ENCODE peak calls at places on chromosomes 7 and 10, in seven cellular contexts. One of them, this sample, is unnamed.

GRCh38 chr10:7696545-7696944 is 6.6 kb upstream of the ITIH2 start:
- DNase-seq in AG10803: no peak
- DNase-seq in fibroblast of the aortic adventitia: peak; percentile 56
- DNase-seq in lower leg skin: no peak
- DNase-seq in DND-41: no peak
- DNase-seq in spleen: no peak
- DNase-seq in CD8-positive, alpha-beta T cell: no peak
- DNase-seq in this sample: no peak

GRCh38 chr10:29140151-29140550 is 148.7 kb upstream of the LYZL1 start:
- DNase-seq in AG10803: no peak
- DNase-seq in fibroblast of the aortic adventitia: no peak
- DNase-seq in lower leg skin: no peak
- DNase-seq in DND-41: no peak
- DNase-seq in spleen: no peak
- DNase-seq in CD8-positive, alpha-beta T cell: no peak
- DNase-seq in this sample: no peak

GRCh38 chr7:8157296-8157695 is 104.7 kb downstream of the ICA1 start:
- DNase-seq in AG10803: no peak
- DNase-seq in fibroblast of the aortic adventitia: no peak
- DNase-seq in lower leg skin: no peak
- DNase-seq in DND-41: no peak
- DNase-seq in spleen: no peak
- DNase-seq in CD8-positive, alpha-beta T cell: no peak
- DNase-seq in this sample: no peak

GRCh38 chr10:84317174-84317573 is 11.2 kb upstream of the CCSER2 start:
- DNase-seq in AG10803: no peak
- DNase-seq in fibroblast of the aortic adventitia: no peak
- DNase-seq in lower leg skin: no peak
- DNase-seq in DND-41: no peak
- DNase-seq in spleen: no peak
- DNase-seq in CD8-positive, alpha-beta T cell: no peak
- DNase-seq in this sample: no peak

GRCh38 chr7:156515911-156516790 is 124.4 kb upstream of the RNF32 start:
- DNase-seq in AG10803: no peak
- DNase-seq in fibroblast of the aortic adventitia: no peak
- DNase-seq in lower leg skin: no peak
- DNase-seq in DND-41: no peak
- DNase-seq in spleen: no peak
- DNase-seq in CD8-positive, alpha-beta T cell: no peak
- DNase-seq in this sample: no peak

GRCh38 chr7:101104799-101105198 is 19.5 kb downstream of the TRIM56 start:
- DNase-seq in AG10803: no peak
- DNase-seq in fibroblast of the aortic adventitia: no peak
- DNase-seq in lower leg skin: no peak
- DNase-seq in DND-41: no peak
- DNase-seq in spleen: no peak
- DNase-seq in CD8-positive, alpha-beta T cell: no peak
- DNase-seq in this sample: no peak

GRCh38 chr10:46230615-46231014 is 56.2 kb upstream of the ANTXRL start:
- DNase-seq in AG10803: no peak
- DNase-seq in fibroblast of the aortic adventitia: no peak
- DNase-seq in lower leg skin: no peak
- DNase-seq in DND-41: no peak
- DNase-seq in spleen: no peak
- DNase-seq in CD8-positive, alpha-beta T cell: no peak
- DNase-seq in this sample: no peak

GRCh38 chr7:50213622-50214017 is 90.9 kb upstream of the IKZF1 start:
- DNase-seq in AG10803: no peak
- DNase-seq in fibroblast of the aortic adventitia: no peak
- DNase-seq in lower leg skin: no peak
- DNase-seq in DND-41: no peak
- DNase-seq in spleen: no peak
- DNase-seq in CD8-positive, alpha-beta T cell: no peak
- DNase-seq in this sample: no peak

GRCh38 chr10:94423627-94424026 is 21.3 kb downstream of the TBC1D12 start:
- DNase-seq in AG10803: peak; percentile 51
- DNase-seq in fibroblast of the aortic adventitia: peak; percentile 50
- DNase-seq in lower leg skin: no peak
- DNase-seq in DND-41: no peak
- DNase-seq in spleen: no peak
- DNase-seq in CD8-positive, alpha-beta T cell: no peak
- DNase-seq in this sample: no peak

GRCh38 chr10:43596546-43596945 is 9.7 kb upstream of the ZNF485 start:
- DNase-seq in AG10803: no peak
- DNase-seq in fibroblast of the aortic adventitia: no peak
- DNase-seq in lower leg skin: no peak
- DNase-seq in DND-41: no peak
- DNase-seq in spleen: no peak
- DNase-seq in CD8-positive, alpha-beta T cell: no peak
- DNase-seq in this sample: no peak

GRCh38 chr7:11707606-11708193 is 124.3 kb downstream of the THSD7A start:
- DNase-seq in AG10803: no peak
- DNase-seq in fibroblast of the aortic adventitia: peak; percentile 9
- DNase-seq in lower leg skin: no peak
- DNase-seq in DND-41: no peak
- DNase-seq in spleen: no peak
- DNase-seq in CD8-positive, alpha-beta T cell: no peak
- DNase-seq in this sample: no peak

GRCh38 chr10:133454204-133454893 is 604 bp downstream of the SCART1 start:
- DNase-seq in AG10803: no peak
- DNase-seq in fibroblast of the aortic adventitia: no peak
- DNase-seq in lower leg skin: peak; percentile 75
- DNase-seq in DND-41: no peak
- DNase-seq in spleen: no peak
- DNase-seq in CD8-positive, alpha-beta T cell: no peak
- DNase-seq in this sample: no peak

GRCh38 chr10:49297818-49298665 is 928 bp upstream of the C10orf71 start:
- DNase-seq in AG10803: no peak
- DNase-seq in fibroblast of the aortic adventitia: no peak
- DNase-seq in lower leg skin: no peak
- DNase-seq in DND-41: no peak
- DNase-seq in spleen: no peak
- DNase-seq in CD8-positive, alpha-beta T cell: no peak
- DNase-seq in this sample: no peak

GRCh38 chr7:55019329-55019690 is 493 bp downstream of the EGFR start:
- DNase-seq in AG10803: no peak
- DNase-seq in fibroblast of the aortic adventitia: no peak
- DNase-seq in lower leg skin: peak; percentile 95
- DNase-seq in DND-41: no peak
- DNase-seq in spleen: no peak
- DNase-seq in CD8-positive, alpha-beta T cell: no peak
- DNase-seq in this sample: no peak

GRCh38 chr7:44116789-44117666 is 6.3 kb downstream of the POLD2 start:
- DNase-seq in AG10803: no peak
- DNase-seq in fibroblast of the aortic adventitia: no peak
- DNase-seq in lower leg skin: no peak
- DNase-seq in DND-41: peak; percentile 10
- DNase-seq in spleen: peak; percentile 71
- DNase-seq in CD8-positive, alpha-beta T cell: no peak
- DNase-seq in this sample: no peak

GRCh38 chr10:91856637-91857036 is 52.6 kb downstream of the FGFBP3 start:
- DNase-seq in AG10803: no peak
- DNase-seq in fibroblast of the aortic adventitia: peak; percentile 18
- DNase-seq in lower leg skin: no peak
- DNase-seq in DND-41: no peak
- DNase-seq in spleen: no peak
- DNase-seq in CD8-positive, alpha-beta T cell: no peak
- DNase-seq in this sample: no peak

GRCh38 chr7:79176859-79177477 is 276.5 kb downstream of the MAGI2 start:
- DNase-seq in AG10803: peak; percentile 55
- DNase-seq in fibroblast of the aortic adventitia: peak; percentile 72
- DNase-seq in lower leg skin: no peak
- DNase-seq in DND-41: no peak
- DNase-seq in spleen: no peak
- DNase-seq in CD8-positive, alpha-beta T cell: no peak
- DNase-seq in this sample: no peak

GRCh38 chr7:47361746-47362215 is 220.1 kb downstream of the TNS3 start:
- DNase-seq in AG10803: peak; percentile 86
- DNase-seq in fibroblast of the aortic adventitia: peak; percentile 97
- DNase-seq in lower leg skin: peak; percentile 83
- DNase-seq in DND-41: no peak
- DNase-seq in spleen: peak; percentile 18
- DNase-seq in CD8-positive, alpha-beta T cell: no peak
- DNase-seq in this sample: no peak

GRCh38 chr10:22601618-22602017 is 112.8 kb downstream of the PIP4K2A start:
- DNase-seq in AG10803: no peak
- DNase-seq in fibroblast of the aortic adventitia: no peak
- DNase-seq in lower leg skin: no peak
- DNase-seq in DND-41: no peak
- DNase-seq in spleen: no peak
- DNase-seq in CD8-positive, alpha-beta T cell: no peak
- DNase-seq in this sample: no peak

GRCh38 chr10:128839701-128840100 is 627.3 kb upstream of the MGMT start:
- DNase-seq in AG10803: no peak
- DNase-seq in fibroblast of the aortic adventitia: no peak
- DNase-seq in lower leg skin: no peak
- DNase-seq in DND-41: no peak
- DNase-seq in spleen: no peak
- DNase-seq in CD8-positive, alpha-beta T cell: no peak
- DNase-seq in this sample: no peak

GRCh38 chr7:152050547-152050971 is 25.1 kb downstream of the GALNT11 start:
- DNase-seq in AG10803: peak; percentile 72
- DNase-seq in fibroblast of the aortic adventitia: peak; percentile 77
- DNase-seq in lower leg skin: no peak
- DNase-seq in DND-41: no peak
- DNase-seq in spleen: no peak
- DNase-seq in CD8-positive, alpha-beta T cell: no peak
- DNase-seq in this sample: no peak

GRCh38 chr10:110497438-110498086 is at the start of gene DUSP5:
- DNase-seq in AG10803: peak; percentile 93
- DNase-seq in fibroblast of the aortic adventitia: peak; percentile 94
- DNase-seq in lower leg skin: peak; percentile 99
- DNase-seq in DND-41: peak; percentile 93
- DNase-seq in spleen: peak; percentile 98
- DNase-seq in CD8-positive, alpha-beta T cell: peak; percentile 93
- DNase-seq in this sample: peak; percentile 92

GRCh38 chr10:110496553-110497437 is 912 bp upstream of the DUSP5 start:
- DNase-seq in AG10803: no peak
- DNase-seq in fibroblast of the aortic adventitia: no peak
- DNase-seq in lower leg skin: peak; percentile 85
- DNase-seq in DND-41: no peak
- DNase-seq in spleen: peak; percentile 74
- DNase-seq in CD8-positive, alpha-beta T cell: no peak
- DNase-seq in this sample: no peak

GRCh38 chr10:110499796-110500514 is 2.2 kb downstream of the DUSP5 start:
- DNase-seq in AG10803: peak; percentile 38
- DNase-seq in fibroblast of the aortic adventitia: no peak
- DNase-seq in lower leg skin: no peak
- DNase-seq in DND-41: no peak
- DNase-seq in spleen: no peak
- DNase-seq in CD8-positive, alpha-beta T cell: no peak
- DNase-seq in this sample: no peak

GRCh38 chr10:110498982-110499795 is 1.5 kb downstream of the DUSP5 start:
- DNase-seq in AG10803: peak; percentile 72
- DNase-seq in fibroblast of the aortic adventitia: peak; percentile 70
- DNase-seq in lower leg skin: peak; percentile 87
- DNase-seq in DND-41: no peak
- DNase-seq in spleen: peak; percentile 78
- DNase-seq in CD8-positive, alpha-beta T cell: peak; percentile 38
- DNase-seq in this sample: no peak

GRCh38 chr10:110498087-110498981 is 627 bp downstream of the DUSP5 start:
- DNase-seq in AG10803: peak; percentile 70
- DNase-seq in fibroblast of the aortic adventitia: peak; percentile 59
- DNase-seq in lower leg skin: peak; percentile 90
- DNase-seq in DND-41: peak; percentile 62
- DNase-seq in spleen: peak; percentile 93
- DNase-seq in CD8-positive, alpha-beta T cell: peak; percentile 56
- DNase-seq in this sample: peak; percentile 26
- TF ChIP-seq CTCF in AG10803: no peak
- TF ChIP-seq CTCF in fibroblast of the aortic adventitia: no peak
- TF ChIP-seq CTCF in lower leg skin: no peak
- TF ChIP-seq CTCF in DND-41: no peak
- TF ChIP-seq CTCF in spleen: no peak
- TF ChIP-seq CTCF in CD8-positive, alpha-beta T cell: no peak
- TF ChIP-seq CTCF in this sample: no peak

GRCh38 chr10:100100651-100101525 is 19.2 kb upstream of the CPN1 start:
- DNase-seq in AG10803: peak; percentile 7
- DNase-seq in fibroblast of the aortic adventitia: peak; percentile 35
- DNase-seq in lower leg skin: no peak
- DNase-seq in DND-41: no peak
- DNase-seq in spleen: no peak
- DNase-seq in CD8-positive, alpha-beta T cell: no peak
- DNase-seq in this sample: no peak
- TF ChIP-seq CTCF in AG10803: peak; percentile 32
- TF ChIP-seq CTCF in fibroblast of the aortic adventitia: peak; percentile 28
- TF ChIP-seq CTCF in lower leg skin: no peak
- TF ChIP-seq CTCF in DND-41: no peak
- TF ChIP-seq CTCF in spleen: no peak
- TF ChIP-seq CTCF in CD8-positive, alpha-beta T cell: no peak
- TF ChIP-seq CTCF in this sample: peak; percentile 30

GRCh38 chr7:15555385-15555859 is 6.4 kb downstream of the AGMO start:
- DNase-seq in AG10803: peak; percentile 36
- DNase-seq in fibroblast of the aortic adventitia: peak; percentile 46
- DNase-seq in lower leg skin: no peak
- DNase-seq in DND-41: no peak
- DNase-seq in spleen: no peak
- DNase-seq in CD8-positive, alpha-beta T cell: no peak
- DNase-seq in this sample: no peak
- TF ChIP-seq CTCF in AG10803: peak; percentile 46
- TF ChIP-seq CTCF in fibroblast of the aortic adventitia: peak; percentile 44
- TF ChIP-seq CTCF in lower leg skin: no peak
- TF ChIP-seq CTCF in DND-41: no peak
- TF ChIP-seq CTCF in spleen: no peak
- TF ChIP-seq CTCF in CD8-positive, alpha-beta T cell: no peak
- TF ChIP-seq CTCF in this sample: no peak

DNA sequence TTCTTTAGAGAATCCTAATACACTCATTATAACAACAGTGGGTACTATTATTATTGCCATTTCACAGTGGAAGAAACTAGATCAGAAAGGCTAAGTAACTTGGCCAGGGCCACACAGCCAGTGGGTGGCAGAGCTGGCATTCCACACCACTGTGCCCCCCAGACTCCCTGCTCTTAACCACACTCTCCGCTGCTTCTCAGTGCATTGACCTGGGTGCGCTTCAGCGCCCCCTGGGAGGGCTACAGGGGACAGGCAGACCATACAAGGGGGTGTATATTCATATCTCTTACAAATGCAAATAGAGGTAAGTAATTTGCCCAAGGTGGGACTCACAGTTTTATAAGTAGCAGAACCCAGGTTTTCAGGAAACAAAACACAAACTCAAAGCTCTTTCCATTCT is 77.0 kb upstream of the NMT2 start:
- DNase-seq in AG10803: no peak
- DNase-seq in fibroblast of the aortic adventitia: peak; percentile 12
- DNase-seq in lower leg skin: no peak
- DNase-seq in DND-41: peak; percentile 56
- DNase-seq in spleen: no peak
- DNase-seq in CD8-positive, alpha-beta T cell: peak; percentile 23
- DNase-seq in this sample: no peak
- TF ChIP-seq CTCF in AG10803: no peak
- TF ChIP-seq CTCF in fibroblast of the aortic adventitia: peak; percentile 39
- TF ChIP-seq CTCF in lower leg skin: no peak
- TF ChIP-seq CTCF in DND-41: peak; percentile 67
- TF ChIP-seq CTCF in spleen: peak; percentile 27
- TF ChIP-seq CTCF in CD8-positive, alpha-beta T cell: peak; percentile 37
- TF ChIP-seq CTCF in this sample: peak; percentile 45